ENCODE peak calls at places on chromosomes 6 and 20, in seven cellular contexts. M is transverse colon; O is effector memory CD8-positive, alpha-beta T cell; F is gastrocnemius medialis; Y is choroid plexus epithelial cell; S is CD8-positive, alpha-beta T cell; I is DMS79 treated with DMSO at 0.1 percent for 48 hours. E is an unnamed sample.

GRCh38 chr6:149924933-149925252 is 2.0 kb upstream of the RAET1G start:
- DNase-seq in M (no peak), O (no peak), F (no peak), Y (no peak), S (no peak), I (no peak), E (no peak)

GRCh38 chr20:44070139-44070900 is 116.7 kb downstream of the JPH2 start:
- DNase-seq in M (no peak), O (peak; percentile 30), F (no peak), Y (no peak), S (peak; percentile 31), I (no peak), E (no peak)

GRCh38 chr20:11001767-11002540 is 328.2 kb upstream of the JAG1 start:
- DNase-seq in M (no peak), O (no peak), F (peak; percentile 50), Y (peak; percentile 62), S (no peak), I (no peak), E (no peak)

GRCh38 chr20:51400051-51400926 is 142.2 kb downstream of the NFATC2 start:
- DNase-seq in M (peak; percentile 38), O (peak; percentile 66), F (no peak), Y (peak; percentile 22), S (peak; percentile 60), I (no peak), E (no peak)

GRCh38 chr20:4880051-4880450 is 121.3 kb downstream of the SLC23A2 start:
- DNase-seq in M (no peak), O (no peak), F (no peak), Y (no peak), S (no peak), I (no peak), E (no peak)

GRCh38 chr6:6631526-6632276 is 43.2 kb downstream of the LY86 start:
- DNase-seq in M (no peak), O (no peak), F (no peak), Y (peak; percentile 49), S (no peak), I (no peak), E (no peak)

GRCh38 chr20:3727333-3728035 is 5.0 kb upstream of the HSPA12B start:
- DNase-seq in M (no peak), O (no peak), F (no peak), Y (peak; percentile 24), S (no peak), I (no peak), E (no peak)

GRCh38 chr20:1894951-1895673 is at the start of gene SIRPA:
- DNase-seq in M (peak; percentile 49), O (no peak), F (peak; percentile 50), Y (peak; percentile 63), S (no peak), I (peak; percentile 14), E (peak; percentile 81)

GRCh38 chr6:134352786-134353480 is 35.0 kb upstream of the SGK1 start:
- DNase-seq in M (no peak), O (no peak), F (no peak), Y (peak; percentile 80), S (no peak), I (no peak), E (no peak)

GRCh38 chr6:153563001-153563400 is 431.9 kb upstream of the RGS17 start:
- DNase-seq in M (no peak), O (no peak), F (no peak), Y (no peak), S (no peak), I (no peak), E (no peak)

GRCh38 chr6:29887819-29888581 is 54.3 kb upstream of the HLA-A start:
- DNase-seq in M (peak; percentile 94), O (peak; percentile 90), F (peak; percentile 66), Y (peak; percentile 23), S (peak; percentile 84), I (peak; percentile 20), E (peak; percentile 9)

GRCh38 chr6:35521235-35521634 is 8.5 kb upstream of the TULP1 start:
- DNase-seq in M (no peak), O (no peak), F (no peak), Y (no peak), S (no peak), I (no peak), E (no peak)

GRCh38 chr20:41260734-41261220 is 56.8 kb downstream of the ZHX3 start:
- DNase-seq in M (no peak), O (no peak), F (no peak), Y (no peak), S (no peak), I (no peak), E (no peak)

GRCh38 chr6:106629859-106630163 is 433 bp downstream of the QRSL1 start:
- DNase-seq in M (no peak), O (no peak), F (no peak), Y (no peak), S (no peak), I (no peak), E (no peak)

GRCh38 chr20:51447097-51447764 is 95.3 kb downstream of the NFATC2 start:
- DNase-seq in M (peak; percentile 44), O (no peak), F (peak; percentile 66), Y (peak; percentile 84), S (no peak), I (no peak), E (peak; percentile 14)

GRCh38 chr6:49713346-49713745 is at the start of gene CRISP2:
- DNase-seq in M (no peak), O (no peak), F (no peak), Y (no peak), S (no peak), I (peak; percentile 42), E (no peak)

GRCh38 chr6:45054610-45055009 is 273.5 kb upstream of the RUNX2 start:
- DNase-seq in M (no peak), O (no peak), F (no peak), Y (peak; percentile 70), S (no peak), I (no peak), E (no peak)

GRCh38 chr6:138410972-138411667 is 7.1 kb downstream of the HEBP2 start:
- DNase-seq in M (no peak), O (no peak), F (no peak), Y (peak; percentile 35), S (no peak), I (no peak), E (no peak)

GRCh38 chr6:4314201-4314707 is 178.9 kb upstream of the ECI2 start:
- DNase-seq in M (no peak), O (no peak), F (no peak), Y (no peak), S (no peak), I (no peak), E (no peak)

GRCh38 chr20:40511478-40511877 is 177.6 kb downstream of the MAFB start:
- DNase-seq in M (no peak), O (no peak), F (peak; percentile 53), Y (peak; percentile 97), S (no peak), I (no peak), E (no peak)

GRCh38 chr6:186221-186965 is 105.9 kb upstream of the DUSP22 start:
- DNase-seq in M (no peak), O (no peak), F (no peak), Y (peak; percentile 22), S (no peak), I (no peak), E (no peak)

GRCh38 chr6:163260111-163260895 is 154.2 kb upstream of the QKI start:
- DNase-seq in M (no peak), O (no peak), F (no peak), Y (peak; percentile 50), S (no peak), I (no peak), E (peak; percentile 80)

GRCh38 chr20:53805895-53806384 is 212.3 kb upstream of the ZNF217 start:
- DNase-seq in M (peak; percentile 46), O (no peak), F (no peak), Y (peak; percentile 37), S (no peak), I (no peak), E (no peak)

GRCh38 chr6:155181498-155181897 is 82.3 kb upstream of the CLDN20 start:
- DNase-seq in M (no peak), O (no peak), F (no peak), Y (no peak), S (no peak), I (no peak), E (no peak)

GRCh38 chr20:62918137-62918536 is 8.2 kb downstream of the DIDO1 start:
- DNase-seq in M (no peak), O (no peak), F (no peak), Y (no peak), S (no peak), I (no peak), E (no peak)

GRCh38 chr20:25204550-25205276 is 9.2 kb downstream of the ENTPD6 start:
- DNase-seq in M (no peak), O (no peak), F (no peak), Y (no peak), S (no peak), I (no peak), E (no peak)

GRCh38 chr6:167650730-167651129 is 176.0 kb upstream of the AFDN start:
- DNase-seq in M (no peak), O (no peak), F (no peak), Y (no peak), S (no peak), I (no peak), E (no peak)

GRCh38 chr6:104240865-104241264 is 618.9 kb downstream of the HACE1 start:
- DNase-seq in M (no peak), O (no peak), F (no peak), Y (no peak), S (no peak), I (no peak), E (no peak)